ENCODE peak calls at places on chromosomes 2 and 18, in four cellular contexts. X, P, R and Z are unnamed samples.
A peak's percentile ranks its signal among the peaks of the same experiment; 100 is the strongest.

GRCh38 chr18:79770826-79771225 is 26.9 kb upstream of the KCNG2 start:
- DNase-seq in P (peak; percentile 8), X (no peak), R (no peak), Z (no peak)

GRCh38 chr2:201254331-201254730 is 6.0 kb upstream of the CASP8 start:
- DNase-seq in X (peak; percentile 43), R (peak; percentile 43), P (peak; percentile 61), Z (no peak)

GRCh38 chr2:109342890-109343289 is 213.9 kb downstream of the SH3RF3 start:
- DNase-seq in R (no peak), X (no peak), P (no peak), Z (no peak)

GRCh38 chr2:222038086-222038802 is 260.6 kb downstream of the PAX3 start:
- DNase-seq in X (no peak), R (no peak), P (no peak), Z (no peak)

GRCh38 chr2:43100883-43101662 is 125.3 kb downstream of the ZFP36L2 start:
- DNase-seq in R (peak; percentile 45), P (no peak), X (peak; percentile 44), Z (peak; percentile 86)

GRCh38 chr18:58886864-58887612 is 22.4 kb downstream of the ZNF532 start:
- DNase-seq in R (no peak), X (no peak), P (no peak), Z (no peak)

GRCh38 chr2:223887127-223887526 is 49.7 kb upstream of the AP1S3 start:
- DNase-seq in R (no peak), X (no peak), P (no peak), Z (peak; percentile 44)

GRCh38 chr18:32889620-32890593 is 117.1 kb upstream of the KLHL14 start:
- DNase-seq in R (no peak), P (no peak), X (no peak), Z (no peak)

GRCh38 chr2:120933693-120934092 is 198.0 kb downstream of the GLI2 start:
- DNase-seq in R (no peak), X (no peak), P (no peak), Z (no peak)

GRCh38 chr2:5064687-5065086 is 627.5 kb upstream of the SOX11 start:
- DNase-seq in X (peak; percentile 33), P (no peak), R (no peak), Z (no peak)

GRCh38 chr18:65415167-65415566 is 335.6 kb upstream of the CDH7 start:
- DNase-seq in P (no peak), X (peak; percentile 7), R (no peak), Z (no peak)

GRCh38 chr2:222903234-222904220 is 42.7 kb downstream of the ACSL3 start:
- DNase-seq in X (no peak), R (peak; percentile 45), P (peak; percentile 30), Z (no peak)

DNA sequence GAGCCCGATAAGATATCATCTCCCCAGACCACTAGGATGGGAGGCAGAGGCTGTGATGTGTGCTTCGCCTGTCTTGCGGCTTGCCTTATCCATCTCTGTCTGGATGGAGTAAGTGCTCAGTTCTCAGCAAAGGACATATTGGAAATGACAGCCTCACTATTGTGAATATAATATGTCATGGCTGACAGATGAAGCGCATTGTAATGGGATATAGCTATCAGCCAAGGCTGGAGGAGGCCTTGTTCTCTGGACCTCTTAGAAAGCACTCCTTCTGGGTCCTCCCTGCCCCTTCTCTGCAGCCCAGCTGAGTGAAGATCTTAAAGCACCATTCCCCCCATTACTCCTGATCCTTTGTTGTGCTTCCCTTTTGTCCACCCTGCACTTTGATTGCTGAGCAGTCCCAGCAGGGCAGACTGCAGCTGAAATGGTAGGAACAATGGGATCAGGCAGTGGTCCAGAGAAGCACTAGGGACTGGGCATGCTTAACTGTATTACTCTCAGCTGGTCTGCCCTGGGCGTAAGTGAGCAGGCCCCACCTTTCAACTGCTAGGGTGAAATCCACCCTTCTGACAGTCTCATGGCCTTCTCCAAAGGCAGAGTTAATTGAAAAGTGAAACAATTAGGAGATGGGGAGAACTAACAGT is 265.3 kb downstream of the SETBP1 start:
- DNase-seq in P (no peak), R (no peak), X (no peak), Z (no peak)
- TF ChIP-seq POLR2AphosphoS5 in P (no peak), R (no peak), X (no peak), Z (no peak)

GRCh38 chr2:9990735-9991134 is 39.2 kb downstream of the GRHL1 start:
- DNase-seq in P (no peak), R (no peak), X (no peak), Z (no peak)
- TF ChIP-seq POLR2AphosphoS5 in P (no peak), R (no peak), X (no peak), Z (no peak)

DNA sequence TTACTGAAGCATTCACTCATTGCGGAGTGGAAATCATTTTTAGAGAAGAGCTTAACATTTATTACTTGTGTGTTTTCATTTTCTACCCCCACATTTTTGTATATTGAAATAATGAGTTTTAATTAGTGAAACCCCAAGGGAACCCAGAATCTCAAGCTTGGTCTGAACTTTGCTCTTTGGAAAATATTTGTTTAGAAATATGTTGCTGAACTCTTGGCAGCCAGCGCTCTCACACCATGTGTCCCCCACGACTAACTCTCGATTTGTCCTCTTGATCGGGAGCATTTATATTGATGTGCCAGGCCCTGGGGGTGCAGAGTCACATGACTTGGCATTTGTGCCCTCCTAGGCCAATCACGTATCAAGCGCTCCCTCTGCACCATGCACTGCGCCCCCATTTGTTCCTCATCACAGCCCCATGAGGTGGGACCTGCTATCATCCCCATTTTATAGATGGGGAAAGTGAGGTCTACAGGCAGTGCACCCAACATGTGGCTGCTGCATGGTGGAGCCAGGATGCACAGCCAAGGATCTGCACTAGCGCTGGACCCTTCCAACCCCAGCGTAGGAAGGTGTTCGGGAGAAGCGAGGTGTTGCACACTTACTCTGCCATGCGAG is 149.7 kb downstream of the NCK2 start:
- DNase-seq in P (no peak), X (no peak), R (no peak), Z (no peak)
- TF ChIP-seq POLR2AphosphoS5 in P (no peak), X (peak; percentile 24), R (no peak), Z (no peak)

GRCh38 chr2:33297748-33298035 is 178.8 kb upstream of the RASGRP3 start:
- DNase-seq in P (no peak), R (no peak), X (no peak), Z (no peak)

GRCh38 chr2:33292981-33293586 is 183.4 kb upstream of the RASGRP3 start:
- DNase-seq in R (no peak), P (no peak), X (no peak), Z (no peak)

GRCh38 chr2:33302348-33302747 is 174.1 kb upstream of the RASGRP3 start:
- DNase-seq in R (no peak), P (no peak), X (no peak), Z (no peak)

DNA sequence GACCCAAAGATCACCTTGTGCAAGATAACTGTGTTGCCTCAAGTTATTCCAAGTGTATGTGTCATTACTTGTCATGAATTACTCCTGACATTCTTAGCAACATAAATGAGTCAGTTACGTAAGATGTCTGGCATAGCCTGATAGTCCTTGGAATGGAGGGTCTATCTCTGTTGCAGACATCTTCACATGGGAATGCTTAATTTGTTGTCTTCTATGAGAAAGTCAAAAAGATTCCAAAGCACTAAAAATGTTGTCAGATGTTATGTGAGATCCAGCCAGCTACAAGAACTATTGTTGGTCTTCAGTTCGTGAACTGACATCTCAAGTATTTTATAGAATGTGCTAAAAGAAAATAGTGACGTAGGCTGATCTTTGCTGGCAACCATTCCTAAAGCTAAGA is 178.2 kb upstream of the RASGRP3 start:
- DNase-seq in P (no peak), R (no peak), X (no peak), Z (no peak)
- TF ChIP-seq POLR2AphosphoS5 in P (peak; percentile 58), R (peak; percentile 50), X (no peak), Z (no peak)

GRCh38 chr18:61400714-61401113 is 67.5 kb downstream of the CDH20 start:
- DNase-seq in R (no peak), P (no peak), X (no peak), Z (no peak)
- TF ChIP-seq POLR2AphosphoS5 in R (no peak), P (no peak), X (no peak), Z (no peak)

DNA sequence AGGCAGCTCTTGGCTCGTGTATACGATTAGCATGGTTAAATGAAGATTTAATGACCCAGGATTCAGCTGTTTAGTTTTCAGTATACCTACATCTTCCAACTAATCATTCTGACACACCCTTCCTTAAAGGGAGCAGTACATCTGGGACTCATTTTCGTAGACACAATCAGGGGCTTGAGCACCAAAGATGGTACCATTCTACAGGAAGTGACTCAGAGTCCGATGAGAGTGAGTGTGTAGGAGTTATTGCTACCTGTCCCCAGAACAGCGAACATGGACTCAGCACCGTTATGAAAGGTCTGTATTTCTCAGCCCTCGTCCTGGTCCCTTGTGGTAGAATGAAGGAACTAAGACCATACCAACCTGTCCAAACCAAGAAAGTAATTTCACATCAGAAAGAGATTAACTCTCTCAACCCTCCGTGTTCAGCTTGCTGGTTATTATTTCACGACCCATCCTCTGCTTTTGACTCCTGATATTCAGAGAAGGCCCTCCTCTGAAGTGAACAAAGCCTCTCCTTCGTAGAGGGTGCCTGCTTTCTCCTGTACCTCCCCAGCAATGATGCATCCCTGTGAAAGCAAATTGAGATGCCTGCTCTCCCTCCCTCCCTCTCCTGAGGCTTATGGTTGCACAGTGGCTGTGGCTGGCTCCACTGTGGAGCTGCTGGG is 214.8 kb downstream of the MTX2 start:
- DNase-seq in X (no peak), P (no peak), R (no peak), Z (no peak)
- TF ChIP-seq POLR2AphosphoS5 in X (no peak), P (no peak), R (no peak), Z (no peak)

GRCh38 chr2:114259389-114259788 is 183.1 kb upstream of the DPP10 start:
- DNase-seq in X (no peak), P (no peak), R (no peak), Z (no peak)
- TF ChIP-seq POLR2AphosphoS5 in X (no peak), P (no peak), R (no peak), Z (no peak)

GRCh38 chr2:98032086-98032485 is 36.3 kb upstream of the TMEM131 start:
- DNase-seq in X (no peak), P (no peak), R (no peak), Z (no peak)

GRCh38 chr2:98036349-98037000 is 40.7 kb upstream of the TMEM131 start:
- DNase-seq in P (no peak), R (peak; percentile 30), X (no peak), Z (no peak)

GRCh38 chr2:98037206-98037605 is 41.5 kb upstream of the TMEM131 start:
- DNase-seq in R (no peak), X (no peak), P (no peak), Z (no peak)

GRCh38 chr2:98037666-98038339 is 42.1 kb upstream of the TMEM131 start:
- DNase-seq in P (no peak), R (no peak), X (no peak), Z (no peak)

DNA sequence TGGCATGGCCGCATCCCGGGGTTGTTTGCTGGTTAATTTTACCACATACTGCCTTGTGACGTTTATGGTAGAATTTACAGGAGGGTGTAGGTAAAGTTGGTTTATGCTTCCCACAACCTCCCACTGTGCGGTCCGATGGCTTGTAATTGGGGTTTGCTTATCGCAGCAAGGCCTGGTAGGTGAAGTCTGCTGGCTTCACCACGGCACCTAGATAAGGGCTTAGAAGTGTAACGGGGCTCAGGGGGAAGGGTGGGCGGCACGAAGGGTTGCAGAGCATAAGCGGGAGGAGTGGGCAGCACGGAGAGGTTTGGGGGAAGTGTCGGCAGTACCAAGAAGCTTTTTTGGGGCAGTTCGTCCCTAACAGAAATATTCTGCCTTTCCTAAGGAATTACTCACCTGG is 39.0 kb upstream of the TMEM131 start:
- DNase-seq in R (no peak), P (no peak), X (no peak), Z (no peak)
- TF ChIP-seq POLR2AphosphoS5 in R (no peak), P (no peak), X (no peak), Z (no peak)

DNA sequence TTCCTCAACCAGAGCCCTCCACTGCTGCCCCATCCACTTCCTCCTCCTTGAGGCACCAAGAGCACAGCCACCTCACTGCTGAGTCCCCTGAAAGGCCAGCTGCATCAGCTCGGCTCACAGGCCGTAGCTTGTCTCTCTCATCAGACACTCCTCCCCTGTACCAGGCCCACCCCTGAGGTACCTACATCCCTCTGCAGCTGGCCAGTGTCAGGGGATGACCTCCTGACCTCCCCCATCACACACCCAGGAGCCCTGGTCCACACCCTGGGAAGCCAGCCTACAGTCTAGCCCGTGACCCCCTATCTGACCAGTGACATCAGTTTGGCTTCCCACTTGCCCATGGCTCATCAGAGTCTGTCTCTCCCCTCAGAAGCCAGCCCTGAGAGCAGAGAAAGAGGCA is 205.6 kb downstream of the TNS1 start:
- DNase-seq in X (no peak), R (peak; percentile 22), P (no peak), Z (no peak)
- TF ChIP-seq POLR2AphosphoS5 in X (no peak), R (peak; percentile 11), P (no peak), Z (no peak)